ENCODE peak calls at places on chromosomes 16 and 17, in four cellular contexts. E is heart left ventricle, A is transverse colon, I is K562. J is an unnamed sample.

GRCh38 chr17:61728297-61728836 is 135.0 kb downstream of the BRIP1 start:
- DNase-seq in A (no peak), I (no peak), E (no peak), J (no peak)

GRCh38 chr16:31118223-31119155 is 1.0 kb downstream of the KAT8 start:
- DNase-seq in I (no peak), E (no peak), A (no peak), J (no peak)

GRCh38 chr17:34116306-34116705 is 138.8 kb upstream of the CCL2 start:
- DNase-seq in E (no peak), I (no peak), A (no peak), J (no peak)

GRCh38 chr17:77129568-77130301 is 11.0 kb upstream of the SEC14L1 start:
- DNase-seq in I (no peak), E (peak; percentile 40), A (no peak), J (peak; percentile 69)

GRCh38 chr17:40613755-40614154 is 33.9 kb downstream of the SMARCE1 start:
- DNase-seq in I (no peak), E (no peak), A (no peak), J (no peak)

GRCh38 chr17:9427460-9428315 is 147.9 kb downstream of the STX8 start:
- DNase-seq in I (no peak), A (no peak), E (peak; percentile 20), J (peak; percentile 48)

GRCh38 chr17:17022011-17022800 is 20.1 kb upstream of the MPRIP start:
- DNase-seq in E (no peak), A (no peak), I (no peak), J (no peak)

GRCh38 chr17:65609303-65609702 is 47.9 kb upstream of the AXIN2 start:
- DNase-seq in E (no peak), A (no peak), I (no peak), J (no peak)

GRCh38 chr17:70091681-70092080 is 16.7 kb downstream of the KCNJ16 start:
- DNase-seq in I (no peak), A (no peak), E (no peak), J (no peak)

GRCh38 chr16:23016372-23016771 is 132.9 kb downstream of the USP31 start:
- DNase-seq in E (no peak), I (no peak), A (peak; percentile 29), J (no peak)

GRCh38 chr16:48335961-48336360 is 49.3 kb downstream of the SIAH1 start:
- DNase-seq in E (no peak), A (no peak), I (no peak), J (no peak)

GRCh38 chr17:79803997-79804855 is 7.3 kb upstream of the CBX8 start:
- DNase-seq in E (no peak), I (no peak), A (no peak), J (no peak)

GRCh38 chr17:58605470-58605869 is 86.4 kb downstream of the TEX14 start:
- DNase-seq in E (no peak), I (no peak), A (no peak), J (no peak)

GRCh38 chr17:13495423-13495822 is 106.3 kb downstream of the HS3ST3A1 start:
- DNase-seq in I (no peak), E (no peak), A (no peak), J (no peak)

GRCh38 chr16:3609895-3610697 is 1.3 kb downstream of the SLX4 start:
- DNase-seq in E (no peak), A (no peak), I (peak; percentile 48), J (no peak)

GRCh38 chr17:41512789-41513547 is 5.7 kb downstream of the KRT15 start:
- DNase-seq in A (no peak), I (no peak), E (no peak), J (no peak)

GRCh38 chr17:75876190-75876937 is 2.0 kb downstream of the TRIM47 start:
- DNase-seq in A (peak; percentile 86), I (no peak), E (peak; percentile 58), J (peak; percentile 61)

GRCh38 chr17:82440991-82441627 is 9.4 kb downstream of the CYBC1 start:
- DNase-seq in E (no peak), I (no peak), A (no peak), J (peak; percentile 94)

GRCh38 chr17:81966343-81967243 is 5.6 kb upstream of the NOTUM start:
- DNase-seq in I (no peak), A (peak; percentile 70), E (peak; percentile 65), J (peak; percentile 100)

GRCh38 chr17:49106366-49107210 is 26.0 kb upstream of the B4GALNT2 start:
- DNase-seq in I (peak; percentile 33), E (no peak), A (no peak), J (no peak)

GRCh38 chr17:82854226-82854625 is 14.4 kb upstream of the ZNF750 start:
- DNase-seq in A (no peak), E (no peak), I (no peak), J (no peak)

GRCh38 chr17:44095647-44096496 is 25.3 kb downstream of the G6PC3 start:
- DNase-seq in I (peak; percentile 93), E (peak; percentile 86), A (peak; percentile 58), J (peak; percentile 99)

GRCh38 chr17:73188011-73188410 is 4.8 kb upstream of the COG1 start:
- DNase-seq in A (no peak), I (no peak), E (no peak), J (no peak)

GRCh38 chr16:85437161-85438052 is 175.7 kb upstream of the GSE1 start:
- DNase-seq in E (no peak), I (peak; percentile 73), A (peak; percentile 89), J (peak; percentile 83)

GRCh38 chr16:87457724-87458423 is 35.0 kb downstream of the ZCCHC14 start:
- DNase-seq in I (no peak), A (no peak), E (no peak), J (peak; percentile 61)

GRCh38 chr16:27177031-27177774 is 26.1 kb upstream of the KDM8 start:
- DNase-seq in E (no peak), A (no peak), I (no peak), J (no peak)

GRCh38 chr16:65546353-65546791 is 424.5 kb upstream of the CDH11 start:
- DNase-seq in I (no peak), A (no peak), E (no peak), J (peak; percentile 51)

GRCh38 chr17:8881606-8882005 is 14.1 kb upstream of the PIK3R6 start:
- DNase-seq in I (no peak), A (no peak), E (no peak), J (no peak)

GRCh38 chr16:48676836-48677235 is 66.9 kb upstream of the N4BP1 start:
- DNase-seq in I (no peak), E (no peak), A (no peak), J (peak; percentile 37)

GRCh38 chr16:71945616-71946015 is 50.3 kb downstream of the IST1 start:
- DNase-seq in A (no peak), E (no peak), I (peak; percentile 22), J (no peak)
- H3K4me1 ChIP-seq in A (no peaks in the 10 kb centered on the region), E (no peaks in the 10 kb centered on the region), I (peaks cover 9% of the 10 kb centered on the region), J (no peaks in the 10 kb centered on the region)

GRCh38 chr17:19646788-19647696 is 1.5 kb upstream of the ALDH3A2 start:
- DNase-seq in I (no peak), A (no peak), E (no peak), J (peak; percentile 34)
- H3K4me3 ChIP-seq in I (no peak overlapping the region), A (peak overlapping the region; percentile 81), E (no peak overlapping the region), J (peak overlapping the region; percentile 71)

DNA sequence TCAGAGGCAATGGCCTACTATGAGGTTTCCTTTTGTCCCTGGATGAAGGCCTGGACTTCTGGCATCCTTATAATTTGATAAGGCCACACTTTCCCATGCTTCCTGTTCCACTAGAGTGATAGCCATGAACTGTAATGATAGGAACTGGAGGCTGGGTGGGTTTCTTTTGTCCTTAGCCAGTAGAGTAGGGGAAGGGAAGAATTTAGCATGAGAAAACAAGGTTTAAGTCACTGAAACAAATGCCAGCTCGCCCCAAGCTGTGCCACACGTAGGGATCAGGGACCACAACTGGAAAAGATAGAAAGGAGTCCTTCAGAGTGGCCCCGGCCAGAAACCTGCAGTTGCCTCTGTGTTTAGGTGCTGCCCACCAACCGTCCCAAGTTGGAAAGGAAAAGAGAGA is 80.9 kb upstream of the C17orf78 start:
- DNase-seq in A (no peak), E (no peak), I (no peak), J (no peak)
- H3K27ac ChIP-seq in A (no peak overlapping the region), E (no peak overlapping the region), I (peak overlapping the region; percentile 23), J (no peak overlapping the region)

GRCh38 chr17:78727057-78727456 is 55.0 kb downstream of the CYTH1 start:
- DNase-seq in I (no peak), A (no peak), E (no peak), J (no peak)
- H3K4me1 ChIP-seq in I (no peaks in the 10 kb centered on the region), A (peaks cover 61% of the 10 kb centered on the region), E (peaks cover 32% of the 10 kb centered on the region), J (peaks cover 7% of the 10 kb centered on the region)

GRCh38 chr16:12494716-12495115 is 309.0 kb downstream of the CPPED1 start:
- DNase-seq in E (no peak), I (no peak), A (no peak), J (no peak)
- H3K4me3 ChIP-seq in E (no peak overlapping the region), I (no peak overlapping the region), A (no peak overlapping the region), J (no peak overlapping the region)

GRCh38 chr16:19885456-19886060 is 910 bp upstream of the GPRC5B start:
- DNase-seq in A (peak; percentile 9), I (no peak), E (no peak), J (no peak)
- H3K27ac ChIP-seq in A (no peak overlapping the region), I (no peak overlapping the region), E (peak overlapping the region; percentile 20), J (no peak overlapping the region)

GRCh38 chr17:74272731-74273201 is 1.3 kb upstream of the DNAI2 start:
- DNase-seq in E (peak; percentile 67), A (no peak), I (no peak), J (no peak)

GRCh38 chr17:74274060-74274702 is at the start of gene DNAI2:
- DNase-seq in I (no peak), A (peak; percentile 35), E (peak; percentile 44), J (no peak)

GRCh38 chr17:74271281-74271680 is 2.8 kb upstream of the DNAI2 start:
- DNase-seq in I (peak; percentile 20), A (no peak), E (no peak), J (no peak)

GRCh38 chr17:74270333-74270732 is 3.7 kb upstream of the DNAI2 start:
- DNase-seq in A (no peak), I (no peak), E (no peak), J (no peak)

DNA sequence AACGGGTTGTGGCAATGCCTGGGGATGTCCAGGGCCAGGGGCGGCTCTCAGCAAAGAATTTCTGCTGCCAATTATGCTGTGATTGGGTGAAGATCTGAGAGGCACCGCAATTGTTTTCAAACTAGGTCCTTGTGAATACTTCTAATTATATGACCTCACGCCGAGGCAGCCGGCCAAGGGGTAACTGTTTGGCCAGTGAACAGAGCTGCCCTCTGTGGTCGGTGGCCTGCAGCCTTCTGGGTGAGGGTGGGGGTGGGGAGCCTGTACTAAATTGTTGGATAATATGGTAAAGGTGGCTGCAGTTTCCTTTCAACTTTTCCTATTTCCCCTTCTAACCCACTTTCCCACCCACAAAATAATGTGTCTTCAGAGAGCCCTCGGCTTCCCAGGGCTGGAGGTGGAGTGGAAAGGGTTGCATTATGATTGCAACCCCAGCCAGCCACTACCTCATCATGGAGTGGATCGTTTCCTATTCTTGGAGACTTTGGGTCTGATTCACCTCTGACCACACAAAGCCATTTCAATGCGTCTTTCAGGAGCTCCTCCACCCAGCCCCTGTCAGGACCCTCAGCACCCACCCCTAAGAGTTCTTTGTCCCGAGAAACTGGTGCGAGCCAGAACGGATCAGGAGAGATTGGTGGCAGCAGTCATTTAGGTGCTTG is 2.0 kb upstream of the DNAI2 start:
- DNase-seq in E (peak; percentile 54), I (no peak), A (no peak), J (peak; percentile 55)
- H3K4me1 ChIP-seq in E (peaks cover 6% of the 10 kb centered on the region), I (peaks cover 2% of the 10 kb centered on the region), A (peaks cover 15% of the 10 kb centered on the region), J (peaks cover 26% of the 10 kb centered on the region)

GRCh38 chr17:37745801-37746426 is 1.1 kb upstream of the HNF1B start:
- DNase-seq in I (no peak), A (peak; percentile 20), E (no peak), J (no peak)
- H3K4me3 ChIP-seq in I (no peak overlapping the region), A (peak overlapping the region; percentile 69), E (no peak overlapping the region), J (no peak overlapping the region)

GRCh38 chr17:51103451-51103850 is 17.2 kb downstream of the SPAG9 start:
- DNase-seq in I (no peak), E (no peak), A (no peak), J (peak; percentile 13)
- H3K27ac ChIP-seq in I (no peak overlapping the region), E (no peak overlapping the region), A (no peak overlapping the region), J (no peak overlapping the region)

J was measured in SJCRH30.